ENCODE peak calls at places on chromosomes 1 and 21, in eight cellular contexts. N is hippocampal formation, B is putamen, W is colonic mucosa, F is mucosa of descending colon, L is EL, S is left colon, Z is HuH-7. X is an unnamed sample.

GRCh38 chr1:67773462-67773861 is 59.8 kb downstream of the GNG12 start:
- DNase-seq in N (no peak), B (no peak), W (no peak), F (no peak), L (peak), S (no peak), Z (no peak), X (peak)

GRCh38 chr1:194289569-194290266 is 1103.3 kb upstream of the B3GALT2 start:
- DNase-seq in N (no peak), B (no peak), W (peak), F (no peak), L (no peak), S (peak), Z (no peak), X (no peak)

GRCh38 chr21:36504067-36505058 is 24.4 kb upstream of the CLDN14 start:
- DNase-seq in N (no peak), B (peak), W (peak), F (no peak), L (peak), S (no peak), Z (peak), X (peak)

GRCh38 chr1:87196110-87196509 is 132.6 kb upstream of the LMO4 start:
- DNase-seq in N (no peak), B (no peak), W (no peak), F (no peak), L (no peak), S (no peak), Z (no peak), X (no peak)

GRCh38 chr1:13494712-13495111 is 19.1 kb downstream of the LRRC38 start:
- DNase-seq in N (no peak), B (no peak), W (no peak), F (no peak), L (no peak), S (no peak), Z (no peak), X (no peak)

GRCh38 chr1:231118704-231119453 is 43.0 kb upstream of the TRIM67 start:
- DNase-seq in N (no peak), B (no peak), W (no peak), F (no peak), L (no peak), S (no peak), Z (no peak), X (no peak)

GRCh38 chr1:58576727-58577675 is at the start of gene TACSTD2:
- DNase-seq in N (no peak), B (no peak), W (peak), F (peak), L (no peak), S (peak), Z (no peak), X (no peak)

GRCh38 chr1:36322786-36323635 is 434 bp downstream of the EVA1B start:
- DNase-seq in N (no peak), B (no peak), W (peak), F (peak), L (peak), S (no peak), Z (peak), X (peak)

GRCh38 chr1:174152424-174152823 is 6.9 kb upstream of the RABGAP1L start:
- DNase-seq in N (no peak), B (no peak), W (no peak), F (no peak), L (no peak), S (no peak), Z (no peak), X (no peak)

GRCh38 chr1:232923739-232924386 is 26.5 kb upstream of the NTPCR start:
- DNase-seq in N (no peak), B (no peak), W (no peak), F (no peak), L (peak), S (no peak), Z (no peak), X (peak)

GRCh38 chr21:19031956-19032355 is 628.4 kb upstream of the TMPRSS15 start:
- DNase-seq in N (no peak), B (no peak), W (no peak), F (no peak), L (no peak), S (no peak), Z (no peak), X (no peak)

GRCh38 chr1:221806236-221806635 is 64.3 kb upstream of the DUSP10 start:
- DNase-seq in N (no peak), B (no peak), W (no peak), F (no peak), L (no peak), S (no peak), Z (no peak), X (no peak)

GRCh38 chr1:28374297-28374696 is 4.8 kb downstream of the PHACTR4 start:
- DNase-seq in N (no peak), B (no peak), W (no peak), F (no peak), L (peak), S (no peak), Z (no peak), X (peak)

GRCh38 chr1:220521755-220522154 is 6.2 kb upstream of the MARK1 start:
- DNase-seq in N (no peak), B (no peak), W (no peak), F (no peak), L (no peak), S (no peak), Z (no peak), X (no peak)

GRCh38 chr1:155081472-155082300 is 3.0 kb downstream of the EFNA3 start:
- DNase-seq in N (no peak), B (no peak), W (peak), F (peak), L (no peak), S (no peak), Z (no peak), X (no peak)

X was measured in fibroblast of mammary gland.